ENCODE peak calls at places on chromosomes 2 and 18, in seven cellular contexts. One of them, this sample, is unnamed.

GRCh38 chr2:25979006-25979405 is 3.3 kb downstream of the KIF3C start:
- DNase-seq in frontal cortex: no peak
- DNase-seq in neuronal stem cell: no peak
- DNase-seq in posterior cingulate gyrus: no peak
- DNase-seq in fibroblast of lung: peak; percentile 23
- DNase-seq in anterior cingulate cortex: no peak
- DNase-seq in activated CD4-positive, alpha-beta T cell treated with anti-CD3 and anti-CD28 coated beads for 24 hours: no peak
- DNase-seq in this sample: no peak

GRCh38 chr2:101612019-101612418 is 85.5 kb upstream of the MAP4K4 start:
- DNase-seq in frontal cortex: no peak
- DNase-seq in neuronal stem cell: no peak
- DNase-seq in posterior cingulate gyrus: no peak
- DNase-seq in fibroblast of lung: no peak
- DNase-seq in anterior cingulate cortex: no peak
- DNase-seq in activated CD4-positive, alpha-beta T cell treated with anti-CD3 and anti-CD28 coated beads for 24 hours: no peak
- DNase-seq in this sample: no peak

GRCh38 chr2:158131919-158132566 is 30.4 kb downstream of the UPP2 start:
- DNase-seq in frontal cortex: no peak
- DNase-seq in neuronal stem cell: no peak
- DNase-seq in posterior cingulate gyrus: no peak
- DNase-seq in fibroblast of lung: no peak
- DNase-seq in anterior cingulate cortex: no peak
- DNase-seq in activated CD4-positive, alpha-beta T cell treated with anti-CD3 and anti-CD28 coated beads for 24 hours: no peak
- DNase-seq in this sample: no peak

GRCh38 chr2:180980943-180981898 is 816 bp downstream of the UBE2E3 start:
- DNase-seq in frontal cortex: peak; percentile 75
- DNase-seq in neuronal stem cell: peak; percentile 23
- DNase-seq in posterior cingulate gyrus: peak; percentile 73
- DNase-seq in fibroblast of lung: peak; percentile 66
- DNase-seq in anterior cingulate cortex: peak; percentile 47
- DNase-seq in activated CD4-positive, alpha-beta T cell treated with anti-CD3 and anti-CD28 coated beads for 24 hours: no peak
- DNase-seq in this sample: no peak

GRCh38 chr2:217366996-217367395 is 507.1 kb upstream of the TNP1 start:
- DNase-seq in frontal cortex: no peak
- DNase-seq in neuronal stem cell: no peak
- DNase-seq in posterior cingulate gyrus: no peak
- DNase-seq in fibroblast of lung: peak; percentile 52
- DNase-seq in anterior cingulate cortex: no peak
- DNase-seq in activated CD4-positive, alpha-beta T cell treated with anti-CD3 and anti-CD28 coated beads for 24 hours: no peak
- DNase-seq in this sample: no peak

GRCh38 chr2:42787424-42787787 is 5.0 kb downstream of the HAAO start:
- DNase-seq in frontal cortex: no peak
- DNase-seq in neuronal stem cell: no peak
- DNase-seq in posterior cingulate gyrus: peak; percentile 18
- DNase-seq in fibroblast of lung: no peak
- DNase-seq in anterior cingulate cortex: no peak
- DNase-seq in activated CD4-positive, alpha-beta T cell treated with anti-CD3 and anti-CD28 coated beads for 24 hours: no peak
- DNase-seq in this sample: no peak

GRCh38 chr2:127932199-127932877 is 46.6 kb upstream of the AMMECR1L start:
- DNase-seq in frontal cortex: no peak
- DNase-seq in neuronal stem cell: no peak
- DNase-seq in posterior cingulate gyrus: no peak
- DNase-seq in fibroblast of lung: peak; percentile 62
- DNase-seq in anterior cingulate cortex: no peak
- DNase-seq in activated CD4-positive, alpha-beta T cell treated with anti-CD3 and anti-CD28 coated beads for 24 hours: no peak
- DNase-seq in this sample: no peak

GRCh38 chr18:56433919-56434318 is 204.5 kb downstream of the TXNL1 start:
- DNase-seq in frontal cortex: no peak
- DNase-seq in neuronal stem cell: no peak
- DNase-seq in posterior cingulate gyrus: no peak
- DNase-seq in fibroblast of lung: no peak
- DNase-seq in anterior cingulate cortex: no peak
- DNase-seq in activated CD4-positive, alpha-beta T cell treated with anti-CD3 and anti-CD28 coated beads for 24 hours: no peak
- DNase-seq in this sample: no peak

GRCh38 chr18:74509856-74510769 is 13.9 kb downstream of the CNDP2 start:
- DNase-seq in frontal cortex: no peak
- DNase-seq in neuronal stem cell: no peak
- DNase-seq in posterior cingulate gyrus: no peak
- DNase-seq in fibroblast of lung: no peak
- DNase-seq in anterior cingulate cortex: no peak
- DNase-seq in activated CD4-positive, alpha-beta T cell treated with anti-CD3 and anti-CD28 coated beads for 24 hours: no peak
- DNase-seq in this sample: no peak

GRCh38 chr2:158100411-158100810 is 1.3 kb upstream of the UPP2 start:
- DNase-seq in frontal cortex: no peak
- DNase-seq in neuronal stem cell: no peak
- DNase-seq in posterior cingulate gyrus: no peak
- DNase-seq in fibroblast of lung: no peak
- DNase-seq in anterior cingulate cortex: no peak
- DNase-seq in activated CD4-positive, alpha-beta T cell treated with anti-CD3 and anti-CD28 coated beads for 24 hours: no peak
- DNase-seq in this sample: no peak

GRCh38 chr2:20633794-20634259 is 17.1 kb downstream of the HS1BP3 start:
- DNase-seq in frontal cortex: no peak
- DNase-seq in neuronal stem cell: no peak
- DNase-seq in posterior cingulate gyrus: peak; percentile 43
- DNase-seq in fibroblast of lung: no peak
- DNase-seq in anterior cingulate cortex: no peak
- DNase-seq in activated CD4-positive, alpha-beta T cell treated with anti-CD3 and anti-CD28 coated beads for 24 hours: no peak
- DNase-seq in this sample: no peak

GRCh38 chr2:149653831-149654445 is 66.4 kb upstream of the MMADHC start:
- DNase-seq in frontal cortex: no peak
- DNase-seq in neuronal stem cell: no peak
- DNase-seq in posterior cingulate gyrus: no peak
- DNase-seq in fibroblast of lung: no peak
- DNase-seq in anterior cingulate cortex: no peak
- DNase-seq in activated CD4-positive, alpha-beta T cell treated with anti-CD3 and anti-CD28 coated beads for 24 hours: no peak
- DNase-seq in this sample: no peak

GRCh38 chr2:8652774-8653426 is 29.0 kb upstream of the ID2 start:
- DNase-seq in frontal cortex: no peak
- DNase-seq in neuronal stem cell: no peak
- DNase-seq in posterior cingulate gyrus: no peak
- DNase-seq in fibroblast of lung: no peak
- DNase-seq in anterior cingulate cortex: no peak
- DNase-seq in activated CD4-positive, alpha-beta T cell treated with anti-CD3 and anti-CD28 coated beads for 24 hours: no peak
- DNase-seq in this sample: no peak

GRCh38 chr18:62974928-62975675 is 259.8 kb downstream of the PHLPP1 start:
- DNase-seq in frontal cortex: no peak
- DNase-seq in neuronal stem cell: no peak
- DNase-seq in posterior cingulate gyrus: no peak
- DNase-seq in fibroblast of lung: no peak
- DNase-seq in anterior cingulate cortex: no peak
- DNase-seq in activated CD4-positive, alpha-beta T cell treated with anti-CD3 and anti-CD28 coated beads for 24 hours: no peak
- DNase-seq in this sample: no peak

GRCh38 chr2:238635637-238636036 is 208.9 kb downstream of the ASB1 start:
- DNase-seq in frontal cortex: no peak
- DNase-seq in neuronal stem cell: no peak
- DNase-seq in posterior cingulate gyrus: no peak
- DNase-seq in fibroblast of lung: peak; percentile 34
- DNase-seq in anterior cingulate cortex: no peak
- DNase-seq in activated CD4-positive, alpha-beta T cell treated with anti-CD3 and anti-CD28 coated beads for 24 hours: no peak
- DNase-seq in this sample: no peak

GRCh38 chr2:211077216-211077764 is 520.9 kb downstream of the CPS1 start:
- DNase-seq in frontal cortex: no peak
- DNase-seq in neuronal stem cell: no peak
- DNase-seq in posterior cingulate gyrus: no peak
- DNase-seq in fibroblast of lung: no peak
- DNase-seq in anterior cingulate cortex: no peak
- DNase-seq in activated CD4-positive, alpha-beta T cell treated with anti-CD3 and anti-CD28 coated beads for 24 hours: no peak
- DNase-seq in this sample: no peak

GRCh38 chr18:79770826-79771225 is 26.9 kb upstream of the KCNG2 start:
- DNase-seq in frontal cortex: no peak
- DNase-seq in neuronal stem cell: no peak
- DNase-seq in posterior cingulate gyrus: peak; percentile 32
- DNase-seq in fibroblast of lung: no peak
- DNase-seq in anterior cingulate cortex: no peak
- DNase-seq in activated CD4-positive, alpha-beta T cell treated with anti-CD3 and anti-CD28 coated beads for 24 hours: no peak
- DNase-seq in this sample: no peak

GRCh38 chr2:40397720-40398119 is 54.2 kb downstream of the SLC8A1 start:
- DNase-seq in frontal cortex: no peak
- DNase-seq in neuronal stem cell: no peak
- DNase-seq in posterior cingulate gyrus: no peak
- DNase-seq in fibroblast of lung: no peak
- DNase-seq in anterior cingulate cortex: no peak
- DNase-seq in activated CD4-positive, alpha-beta T cell treated with anti-CD3 and anti-CD28 coated beads for 24 hours: no peak
- DNase-seq in this sample: no peak

GRCh38 chr2:15116830-15117229 is 444.3 kb downstream of the NBAS start:
- DNase-seq in frontal cortex: no peak
- DNase-seq in neuronal stem cell: no peak
- DNase-seq in posterior cingulate gyrus: no peak
- DNase-seq in fibroblast of lung: no peak
- DNase-seq in anterior cingulate cortex: no peak
- DNase-seq in activated CD4-positive, alpha-beta T cell treated with anti-CD3 and anti-CD28 coated beads for 24 hours: no peak
- DNase-seq in this sample: no peak

GRCh38 chr2:241070361-241070760 is 31.7 kb downstream of the MTERF4 start:
- DNase-seq in frontal cortex: no peak
- DNase-seq in neuronal stem cell: no peak
- DNase-seq in posterior cingulate gyrus: no peak
- DNase-seq in fibroblast of lung: no peak
- DNase-seq in anterior cingulate cortex: no peak
- DNase-seq in activated CD4-positive, alpha-beta T cell treated with anti-CD3 and anti-CD28 coated beads for 24 hours: no peak
- DNase-seq in this sample: no peak

GRCh38 chr2:219559156-219559915 is 12.0 kb downstream of the OBSL1 start:
- DNase-seq in frontal cortex: no peak
- DNase-seq in neuronal stem cell: no peak
- DNase-seq in posterior cingulate gyrus: no peak
- DNase-seq in fibroblast of lung: no peak
- DNase-seq in anterior cingulate cortex: no peak
- DNase-seq in activated CD4-positive, alpha-beta T cell treated with anti-CD3 and anti-CD28 coated beads for 24 hours: no peak
- DNase-seq in this sample: no peak

GRCh38 chr18:67583621-67584020 is 67.1 kb upstream of the DSEL start:
- DNase-seq in frontal cortex: no peak
- DNase-seq in neuronal stem cell: no peak
- DNase-seq in posterior cingulate gyrus: no peak
- DNase-seq in fibroblast of lung: peak; percentile 30
- DNase-seq in anterior cingulate cortex: no peak
- DNase-seq in activated CD4-positive, alpha-beta T cell treated with anti-CD3 and anti-CD28 coated beads for 24 hours: no peak
- DNase-seq in this sample: no peak

GRCh38 chr2:95300391-95300938 is 3.3 kb downstream of the KCNIP3 start:
- DNase-seq in frontal cortex: no peak
- DNase-seq in neuronal stem cell: no peak
- DNase-seq in posterior cingulate gyrus: no peak
- DNase-seq in fibroblast of lung: no peak
- DNase-seq in anterior cingulate cortex: no peak
- DNase-seq in activated CD4-positive, alpha-beta T cell treated with anti-CD3 and anti-CD28 coated beads for 24 hours: no peak
- DNase-seq in this sample: no peak